ENCODE peak calls at places on chromosomes 11 and 22, in five cellular contexts. One of them, this sample, is unnamed.

GRCh38 chr11:17736921-17737817 is 2.6 kb downstream of the KCNC1 start:
- DNase-seq in GM12891: no peak
- DNase-seq in adrenal gland: no peak
- DNase-seq in uterus: no peak
- DNase-seq in IMR-90: no peak
- DNase-seq in this sample: no peak

GRCh38 chr22:47371263-47372090 is 609.0 kb downstream of the TBC1D22A start:
- DNase-seq in IMR-90: no peak
- DNase-seq in uterus: no peak
- DNase-seq in GM12891: no peak
- DNase-seq in adrenal gland: no peak
- DNase-seq in this sample: no peak

GRCh38 chr22:24086310-24086709 is 75.2 kb downstream of the CABIN1 start:
- DNase-seq in adrenal gland: no peak
- DNase-seq in uterus: no peak
- DNase-seq in GM12891: no peak
- DNase-seq in IMR-90: no peak
- DNase-seq in this sample: no peak

GRCh38 chr11:28146123-28146751 is 38.0 kb downstream of the METTL15 start:
- DNase-seq in GM12891: no peak
- DNase-seq in uterus: no peak
- DNase-seq in IMR-90: peak; percentile 92
- DNase-seq in adrenal gland: no peak
- DNase-seq in this sample: peak; percentile 6

GRCh38 chr11:125081098-125081798 is 18.1 kb downstream of the SLC37A2 start:
- DNase-seq in GM12891: no peak
- DNase-seq in uterus: no peak
- DNase-seq in adrenal gland: no peak
- DNase-seq in IMR-90: no peak
- DNase-seq in this sample: no peak

GRCh38 chr11:1840780-1841480 is 2.1 kb downstream of the TNNI2 start:
- DNase-seq in GM12891: no peak
- DNase-seq in IMR-90: no peak
- DNase-seq in adrenal gland: no peak
- DNase-seq in uterus: no peak
- DNase-seq in this sample: no peak

GRCh38 chr11:76667271-76667818 is 3.2 kb downstream of the LRRC32 start:
- DNase-seq in adrenal gland: no peak
- DNase-seq in uterus: peak; percentile 11
- DNase-seq in IMR-90: no peak
- DNase-seq in GM12891: no peak
- DNase-seq in this sample: no peak

GRCh38 chr11:119739975-119740374 is 11.0 kb upstream of the NECTIN1 start:
- DNase-seq in uterus: no peak
- DNase-seq in IMR-90: no peak
- DNase-seq in GM12891: no peak
- DNase-seq in adrenal gland: no peak
- DNase-seq in this sample: no peak

GRCh38 chr11:2413735-2414579 is 13.4 kb downstream of the TSSC4 start:
- DNase-seq in uterus: no peak
- DNase-seq in IMR-90: no peak
- DNase-seq in GM12891: no peak
- DNase-seq in adrenal gland: no peak
- DNase-seq in this sample: no peak

GRCh38 chr22:31637938-31638618 is 23.9 kb downstream of the PISD start:
- DNase-seq in uterus: no peak
- DNase-seq in adrenal gland: no peak
- DNase-seq in GM12891: no peak
- DNase-seq in IMR-90: no peak
- DNase-seq in this sample: no peak

GRCh38 chr11:12076840-12077534 is 33.4 kb upstream of the MICAL2 start:
- DNase-seq in adrenal gland: no peak
- DNase-seq in uterus: no peak
- DNase-seq in IMR-90: no peak
- DNase-seq in GM12891: no peak
- DNase-seq in this sample: no peak

GRCh38 chr11:13119361-13119760 is 110.2 kb downstream of the RASSF10 start:
- DNase-seq in adrenal gland: no peak
- DNase-seq in GM12891: no peak
- DNase-seq in IMR-90: peak; percentile 40
- DNase-seq in uterus: no peak
- DNase-seq in this sample: no peak

GRCh38 chr22:35191412-35191811 is 65.9 kb upstream of the HMGXB4 start:
- DNase-seq in IMR-90: peak; percentile 3
- DNase-seq in uterus: no peak
- DNase-seq in GM12891: no peak
- DNase-seq in adrenal gland: no peak
- DNase-seq in this sample: peak; percentile 17

GRCh38 chr11:102010776-102011500 is 36.3 kb upstream of the CFAP300 start:
- DNase-seq in adrenal gland: peak; percentile 23
- DNase-seq in GM12891: no peak
- DNase-seq in IMR-90: peak; percentile 82
- DNase-seq in uterus: no peak
- DNase-seq in this sample: peak; percentile 71

GRCh38 chr11:70423523-70424505 is 25.5 kb downstream of the CTTN start:
- DNase-seq in uterus: no peak
- DNase-seq in GM12891: peak; percentile 71
- DNase-seq in IMR-90: peak; percentile 91
- DNase-seq in adrenal gland: no peak
- DNase-seq in this sample: peak; percentile 98

GRCh38 chr11:36048496-36049247 is 104.8 kb downstream of the LDLRAD3 start:
- DNase-seq in GM12891: no peak
- DNase-seq in IMR-90: peak; percentile 46
- DNase-seq in adrenal gland: no peak
- DNase-seq in uterus: no peak
- DNase-seq in this sample: no peak

GRCh38 chr22:45129703-45130524 is 33.8 kb upstream of the NUP50 start:
- DNase-seq in adrenal gland: no peak
- DNase-seq in IMR-90: no peak
- DNase-seq in uterus: no peak
- DNase-seq in GM12891: no peak
- DNase-seq in this sample: no peak

DNA sequence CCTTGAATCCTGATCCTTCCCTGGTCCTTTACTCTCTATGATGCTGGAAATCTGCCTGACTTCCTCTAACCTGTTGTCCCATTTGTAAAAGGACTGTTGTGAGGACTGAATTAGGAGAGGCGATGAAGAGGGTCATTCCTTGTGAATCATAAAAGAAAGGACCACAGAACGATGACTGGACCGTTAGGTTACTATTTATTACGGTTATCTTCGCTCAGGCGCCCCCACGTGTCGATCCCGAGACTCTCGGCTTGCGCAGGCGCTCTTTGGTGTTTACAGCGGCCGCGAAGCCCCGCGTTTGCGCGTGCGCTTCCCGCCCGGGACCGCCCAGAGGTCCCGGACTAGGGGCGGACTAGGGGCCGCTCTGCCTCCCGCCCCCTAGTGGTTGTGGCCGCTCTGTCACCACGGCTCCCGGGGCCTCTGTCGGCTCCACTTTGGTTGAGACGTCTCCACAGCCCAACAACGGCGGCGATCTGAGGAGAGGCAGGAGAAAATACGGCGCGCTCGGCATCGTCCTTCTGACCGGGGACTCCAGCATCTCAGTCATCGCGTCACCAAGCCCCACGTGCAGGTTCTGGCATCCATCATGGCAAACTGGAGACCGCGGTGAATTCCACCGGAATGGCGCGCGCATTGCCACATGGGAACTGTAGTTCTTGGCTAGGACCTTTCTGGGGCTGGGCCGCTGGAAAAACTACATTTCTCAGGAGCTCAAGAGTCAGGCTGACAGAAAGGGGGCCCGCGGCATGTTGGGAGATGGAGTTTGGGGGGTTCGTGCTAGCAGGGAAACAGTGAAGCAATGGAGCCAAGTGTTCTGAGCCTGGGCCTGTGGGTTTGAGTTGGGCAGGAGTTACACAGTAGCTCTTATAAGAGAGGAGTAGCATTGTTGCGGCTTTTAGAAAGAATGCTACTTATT is at the start of gene STARD10:
- DNase-seq in IMR-90: peak; percentile 94
- DNase-seq in adrenal gland: peak; percentile 97
- DNase-seq in uterus: peak; percentile 97
- DNase-seq in GM12891: peak; percentile 96
- DNase-seq in this sample: peak; percentile 95
- TF ChIP-seq POLR2A in IMR-90: no peak
- TF ChIP-seq POLR2A in adrenal gland: peak; percentile 70
- TF ChIP-seq POLR2A in uterus: peak; percentile 62
- TF ChIP-seq POLR2A in GM12891: peak; percentile 68
- TF ChIP-seq POLR2A in this sample: peak; percentile 50

DNA sequence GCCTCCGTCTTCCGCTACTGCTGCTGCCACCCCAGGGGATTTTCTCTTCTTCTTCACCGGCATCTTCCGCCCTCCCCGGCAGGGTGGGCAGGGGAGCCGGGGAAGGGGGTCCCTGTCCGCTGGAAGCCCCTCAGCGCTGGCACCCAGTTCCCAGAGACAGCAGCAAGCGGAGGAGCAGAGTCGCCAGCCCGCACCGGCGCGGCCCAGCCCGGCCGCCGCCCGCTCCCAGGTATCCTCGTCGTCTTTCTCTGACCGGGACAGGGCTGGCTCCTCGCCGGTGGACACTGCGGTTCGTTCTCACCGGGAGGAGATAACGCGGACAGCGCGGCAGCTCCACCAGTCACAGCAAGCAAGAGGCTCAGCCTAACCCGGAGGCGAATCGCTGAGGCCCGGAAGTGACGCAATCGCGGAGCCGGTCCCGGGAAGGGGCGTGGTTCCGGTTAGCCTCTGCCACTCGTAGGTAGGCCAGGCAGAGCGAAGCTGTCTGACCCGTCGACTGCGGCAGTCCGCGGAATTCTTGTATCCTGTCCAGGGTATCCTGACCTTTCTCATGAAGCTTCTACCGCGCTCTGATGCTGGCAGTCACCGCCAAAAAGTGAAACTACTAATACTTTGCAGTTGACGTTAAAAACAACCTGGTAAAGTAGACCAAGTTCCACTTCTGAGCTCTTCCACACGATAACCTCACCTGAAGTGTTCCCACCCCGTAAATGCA is at the start of gene DCUN1D5:
- DNase-seq in IMR-90: peak; percentile 94
- DNase-seq in GM12891: peak; percentile 79
- DNase-seq in uterus: peak; percentile 96
- DNase-seq in adrenal gland: peak; percentile 97
- DNase-seq in this sample: peak; percentile 71
- TF ChIP-seq POLR2A in IMR-90: peak; percentile 92
- TF ChIP-seq POLR2A in GM12891: peak; percentile 94
- TF ChIP-seq POLR2A in uterus: peak; percentile 71
- TF ChIP-seq POLR2A in adrenal gland: peak; percentile 90
- TF ChIP-seq POLR2A in this sample: peak; percentile 82

DNA sequence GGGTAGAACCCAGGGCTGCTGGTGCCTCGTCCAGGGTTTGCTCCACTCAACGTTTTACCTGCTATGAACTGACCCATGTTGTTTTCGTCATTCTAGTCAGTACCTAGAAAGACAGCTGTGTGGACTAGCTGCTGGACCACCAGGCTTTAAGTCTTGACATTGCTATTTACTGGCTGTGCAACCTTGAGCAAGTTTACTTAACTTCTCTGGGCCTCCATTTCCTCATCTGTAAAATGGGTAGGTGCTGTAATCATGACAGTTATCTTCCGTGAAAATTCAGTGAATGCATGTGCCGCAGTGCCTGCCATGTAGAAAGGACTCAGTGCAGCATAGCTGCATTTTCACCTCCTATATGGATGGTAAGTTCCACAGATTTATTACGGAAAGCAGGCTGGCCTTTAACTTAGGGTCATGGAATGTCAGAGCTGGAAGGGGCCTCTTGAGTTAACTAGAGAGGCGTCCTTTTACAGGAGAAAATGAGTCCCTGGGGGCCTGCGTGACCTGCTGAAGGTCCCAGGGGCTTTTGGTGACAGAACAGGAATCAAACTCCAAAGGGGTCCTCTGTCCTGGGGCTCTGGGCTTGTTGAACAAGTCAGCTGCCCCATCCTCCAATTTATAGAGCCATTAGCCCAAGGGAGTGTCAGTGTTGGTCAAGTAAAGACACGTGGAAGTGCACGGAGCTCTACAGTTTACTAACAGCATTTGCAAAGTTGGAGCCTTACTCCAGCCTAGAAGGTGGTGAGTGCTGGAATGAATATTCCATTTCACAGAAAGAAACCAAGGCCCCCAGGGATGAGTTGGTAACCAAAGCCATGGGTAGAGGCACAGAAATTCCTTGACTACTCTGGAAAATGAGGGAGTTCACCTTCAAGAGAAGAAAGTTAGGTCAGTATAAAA is 12.0 kb upstream of the MALAT1 start:
- DNase-seq in adrenal gland: no peak
- DNase-seq in IMR-90: no peak
- DNase-seq in uterus: no peak
- DNase-seq in GM12891: no peak
- DNase-seq in this sample: no peak
- TF ChIP-seq POLR2A in adrenal gland: peak; percentile 54
- TF ChIP-seq POLR2A in IMR-90: no peak
- TF ChIP-seq POLR2A in uterus: no peak
- TF ChIP-seq POLR2A in GM12891: no peak
- TF ChIP-seq POLR2A in this sample: no peak

DNA sequence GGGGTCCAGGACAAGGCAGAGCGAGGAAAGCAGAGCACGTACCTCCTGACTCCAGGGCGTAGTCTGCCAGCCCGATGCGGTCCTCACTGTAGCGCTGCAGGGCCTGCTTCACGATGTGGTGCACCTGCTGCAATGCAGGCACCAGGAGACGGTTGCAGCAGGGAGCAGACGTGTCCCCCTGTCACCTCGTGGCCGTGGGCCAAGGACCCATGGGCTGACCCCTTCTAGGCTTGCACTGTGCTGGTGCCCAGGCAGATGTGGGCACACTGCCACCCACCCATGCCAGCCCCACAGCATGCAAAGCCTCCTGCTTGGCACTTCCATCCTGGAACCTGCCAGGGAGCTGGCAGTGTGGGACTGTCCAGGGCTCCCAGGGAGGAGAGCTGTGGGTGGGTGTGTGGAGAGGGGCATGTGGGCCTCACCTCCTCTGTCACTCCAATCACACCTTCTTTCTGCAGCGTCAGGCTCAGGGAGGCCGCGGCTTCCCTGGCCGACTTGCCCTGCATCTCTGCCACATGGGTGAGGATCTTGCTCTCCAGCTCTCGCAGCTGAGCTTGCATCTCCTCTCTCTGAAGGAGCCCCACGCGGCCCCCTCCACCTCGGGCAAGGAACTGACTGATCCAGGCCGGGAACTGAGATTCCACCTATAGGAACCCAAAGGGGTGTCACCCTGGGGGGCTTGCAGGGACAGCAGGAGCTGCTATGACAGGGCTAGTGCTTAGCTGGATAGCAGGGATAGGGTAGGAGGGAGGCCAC is 16.3 kb downstream of the SUN2 start:
- DNase-seq in GM12891: no peak
- DNase-seq in adrenal gland: no peak
- DNase-seq in uterus: no peak
- DNase-seq in IMR-90: no peak
- DNase-seq in this sample: no peak
- TF ChIP-seq POLR2A in GM12891: peak; percentile 44
- TF ChIP-seq POLR2A in adrenal gland: no peak
- TF ChIP-seq POLR2A in uterus: no peak
- TF ChIP-seq POLR2A in IMR-90: no peak
- TF ChIP-seq POLR2A in this sample: no peak

This sample was measured in H54.